ENCODE peak calls at places on chromosomes 5 and 9, in six cellular contexts. Y is OCI-LY7; A is A549; U is hepatocyte; T is tibial artery; J is CD4-positive, CD25-positive, alpha-beta regulatory T cell. F is an unnamed sample.

GRCh38 chr5:109656829-109657228 is 32.9 kb upstream of the MAN2A1 start:
- DNase-seq in Y (no peak), A (no peak), J (peak; percentile 56), U (no peak), T (peak; percentile 82), F (peak; percentile 16)

GRCh38 chr5:134003957-134004625 is 684 bp downstream of the VDAC1 start:
- DNase-seq in U (peak; percentile 79), T (peak; percentile 55), J (peak; percentile 54), Y (peak; percentile 65), A (no peak), F (no peak)

GRCh38 chr5:148910686-148911361 is 84.4 kb downstream of the ADRB2 start:
- DNase-seq in T (no peak), A (no peak), Y (no peak), U (no peak), J (no peak), F (no peak)

GRCh38 chr9:112754578-112754977 is 4.0 kb downstream of the SNX30 start:
- DNase-seq in Y (peak; percentile 31), A (no peak), U (no peak), J (peak; percentile 89), T (no peak), F (peak; percentile 9)

GRCh38 chr9:89523948-89524347 is 26.0 kb upstream of the SEMA4D start:
- DNase-seq in Y (no peak), T (no peak), A (no peak), J (peak; percentile 86), U (no peak), F (peak; percentile 32)

GRCh38 chr5:122844916-122845252 is 529 bp upstream of the SNX24 start:
- DNase-seq in Y (peak; percentile 6), J (no peak), A (peak; percentile 6), U (no peak), T (no peak), F (no peak)

GRCh38 chr9:130212543-130213297 is 40.5 kb downstream of the NCS1 start:
- DNase-seq in J (no peak), Y (no peak), A (no peak), T (no peak), U (no peak), F (no peak)

GRCh38 chr5:58122157-58122556 is 337.7 kb downstream of the PLK2 start:
- DNase-seq in J (no peak), U (no peak), T (no peak), Y (no peak), A (no peak), F (no peak)

GRCh38 chr9:132572921-132573320 is 9.5 kb upstream of the BARHL1 start:
- DNase-seq in U (no peak), T (no peak), A (no peak), Y (no peak), J (no peak), F (no peak)

GRCh38 chr5:67515020-67515689 is 318.6 kb upstream of the CD180 start:
- DNase-seq in U (no peak), T (no peak), Y (no peak), A (no peak), J (peak; percentile 86), F (no peak)

GRCh38 chr9:97876061-97876460 is 23.0 kb downstream of the FOXE1 start:
- DNase-seq in J (no peak), U (no peak), A (no peak), T (no peak), Y (no peak), F (no peak)

GRCh38 chr5:121762416-121762815 is 89.3 kb upstream of the FTMT start:
- DNase-seq in J (no peak), U (peak; percentile 22), Y (no peak), A (no peak), T (no peak), F (no peak)

GRCh38 chr9:108569624-108570023 is 286.2 kb downstream of the ACTL7B start:
- DNase-seq in J (no peak), Y (no peak), T (no peak), A (no peak), U (peak; percentile 44), F (no peak)

GRCh38 chr5:149724884-149725283 is 5.2 kb upstream of the PPARGC1B start:
- DNase-seq in A (no peak), T (no peak), U (no peak), Y (no peak), J (no peak), F (no peak)

GRCh38 chr5:55877655-55878054 is 26.5 kb downstream of the IL31RA start:
- DNase-seq in J (no peak), A (no peak), U (no peak), T (no peak), Y (no peak), F (no peak)

GRCh38 chr5:80182802-80183645 is 72.8 kb downstream of the SERINC5 start:
- DNase-seq in Y (peak; percentile 76), A (no peak), T (no peak), U (no peak), J (peak; percentile 67), F (no peak)

GRCh38 chr5:16549491-16550233 is 67.1 kb downstream of the RETREG1 start:
- DNase-seq in T (no peak), U (no peak), A (no peak), Y (no peak), J (no peak), F (no peak)

GRCh38 chr5:7910738-7911428 is 41.9 kb downstream of the MTRR start:
- DNase-seq in U (no peak), A (no peak), T (no peak), Y (no peak), J (no peak), F (no peak)

GRCh38 chr9:112487799-112488345 is 1.2 kb downstream of the KIAA1958 start:
- DNase-seq in Y (peak; percentile 13), U (peak; percentile 13), J (no peak), T (no peak), A (no peak), F (no peak)

GRCh38 chr5:13601152-13601551 is 343.3 kb downstream of the DNAH5 start:
- DNase-seq in U (no peak), Y (no peak), T (no peak), J (no peak), A (no peak), F (no peak)

GRCh38 chr9:135526089-135526729 is 5.0 kb downstream of the LCN1 start:
- DNase-seq in A (no peak), J (no peak), Y (no peak), T (no peak), U (no peak), F (no peak)

DNA sequence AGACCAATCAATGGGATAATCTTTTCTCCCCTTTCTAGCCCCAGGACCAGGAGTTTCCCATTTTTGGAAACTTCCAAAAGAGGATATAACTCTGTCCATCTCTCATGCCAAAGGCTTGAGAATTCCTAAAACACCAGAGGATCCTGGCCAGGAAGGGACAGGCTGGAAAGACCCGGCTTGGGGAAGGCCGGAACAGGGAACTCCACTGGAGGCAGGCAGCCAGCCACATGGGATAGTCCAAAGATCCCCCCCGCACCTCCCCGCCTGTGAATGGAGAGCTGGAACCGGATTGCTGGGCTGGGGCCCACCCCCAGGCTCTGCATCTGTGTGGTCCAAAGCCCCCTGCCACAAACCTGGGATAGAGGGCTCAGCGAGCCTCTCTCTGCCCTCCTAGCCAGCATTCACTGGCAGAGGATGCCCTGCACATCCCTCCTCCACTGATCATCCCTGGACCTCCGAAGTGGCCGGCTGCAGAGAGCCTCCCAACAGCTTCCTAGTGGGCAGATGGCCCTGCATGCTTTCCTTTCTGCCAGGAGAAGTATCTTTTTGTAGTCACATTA is 117.9 kb downstream of the ZNF354C start:
- DNase-seq in T (no peak), J (no peak), Y (no peak), U (no peak), A (no peak), F (no peak)
- H3K4me1 ChIP-seq in T (no peaks in the 10 kb centered on the region), J (no peaks in the 10 kb centered on the region), Y (no peaks in the 10 kb centered on the region), U (no peaks in the 10 kb centered on the region), A (no peaks in the 10 kb centered on the region), F (no peaks in the 10 kb centered on the region)

DNA sequence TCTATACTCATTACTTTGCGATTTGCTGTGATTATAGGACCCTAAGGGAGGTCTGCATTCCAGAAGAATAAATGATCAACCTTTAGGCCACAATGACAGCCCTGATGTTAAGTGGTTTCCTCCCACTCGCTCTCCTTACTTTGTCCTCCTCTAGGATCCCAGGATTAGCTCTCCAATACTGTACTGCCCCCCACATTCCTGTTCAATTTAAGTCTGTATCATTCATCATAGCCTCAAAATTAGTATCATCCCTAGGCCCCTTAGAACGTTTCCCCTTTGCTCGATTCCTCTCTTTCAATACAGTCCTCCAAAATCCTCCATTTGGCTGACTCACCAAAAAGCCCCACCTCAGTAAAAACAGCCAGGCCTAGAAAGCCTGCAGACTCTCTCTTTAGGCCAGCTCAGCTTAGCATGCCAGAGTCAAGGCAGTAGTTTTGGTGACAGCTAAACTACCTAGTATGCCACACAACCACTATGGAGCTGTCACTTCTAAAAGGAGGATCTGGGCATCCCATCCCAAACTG is 24.4 kb downstream of the RNF145 start:
- DNase-seq in J (peak; percentile 29), A (no peak), U (no peak), T (no peak), Y (no peak), F (no peak)
- H3K27ac ChIP-seq in J (peak overlapping the region; percentile 15), A (peak overlapping the region; percentile 94), U (peak overlapping the region; percentile 89), T (no peak overlapping the region), Y (no peak overlapping the region), F (no peak overlapping the region)

DNA sequence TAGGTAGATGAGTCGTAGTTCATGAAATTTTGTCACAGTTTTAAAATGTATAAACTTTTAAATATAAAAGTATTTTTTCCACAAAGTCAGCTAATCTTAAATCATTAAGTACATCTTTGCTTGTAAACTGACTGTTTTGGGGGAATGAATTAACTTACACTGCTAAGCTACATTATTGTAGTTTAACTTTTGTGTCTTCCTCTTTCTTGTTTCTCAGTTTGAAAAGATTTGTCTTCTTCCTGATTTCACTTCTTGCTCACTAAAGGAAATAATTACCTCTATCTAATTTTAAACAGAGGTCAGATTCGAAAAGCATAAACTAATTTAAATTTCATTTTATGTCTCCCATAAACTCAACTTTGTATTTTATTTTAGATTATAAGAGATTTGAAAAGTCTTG is 5.7 kb downstream of the NIPSNAP3B start:
- DNase-seq in T (no peak), A (no peak), U (no peak), Y (peak; percentile 42), J (no peak), F (no peak)
- H3K4me1 ChIP-seq in T (peaks cover 1% of the 10 kb centered on the region), A (no peaks in the 10 kb centered on the region), U (no peaks in the 10 kb centered on the region), Y (peaks cover 68% of the 10 kb centered on the region), J (peaks cover 2% of the 10 kb centered on the region), F (no peaks in the 10 kb centered on the region)

GRCh38 chr5:77645995-77646639 is 7.6 kb upstream of the OTP start:
- DNase-seq in J (no peak), T (no peak), U (no peak), Y (no peak), A (no peak), F (no peak)

GRCh38 chr5:77645158-77645994 is 6.9 kb upstream of the OTP start:
- DNase-seq in U (peak; percentile 70), T (no peak), J (peak; percentile 38), A (peak; percentile 86), Y (peak; percentile 33), F (no peak)

GRCh38 chr5:77649776-77650175 is 11.3 kb upstream of the OTP start:
- DNase-seq in J (no peak), U (no peak), Y (no peak), T (no peak), A (no peak), F (no peak)

GRCh38 chr5:77651343-77651742 is 12.8 kb upstream of the OTP start:
- DNase-seq in Y (no peak), U (no peak), T (no peak), J (no peak), A (no peak), F (no peak)

GRCh38 chr5:77650686-77651085 is 12.2 kb upstream of the OTP start:
- DNase-seq in A (no peak), U (no peak), J (no peak), Y (no peak), T (no peak), F (no peak)
- H3K27ac ChIP-seq in A (no peak overlapping the region), U (no peak overlapping the region), J (no peak overlapping the region), Y (no peak overlapping the region), T (no peak overlapping the region), F (no peak overlapping the region)